ENCODE peak calls at places on chromosomes 2 and 18, in six cellular contexts. Z is PC-9, G is cardiac muscle cell, S is suprapubic skin, I is tibial artery, T is brain microvascular endothelial cell. J is an unnamed sample. For H3K36me3, the result is how much of the 10 kb centered on the place peaks cover.

GRCh38 chr2:37869756-37870155 is 55.3 kb upstream of the RMDN2 start:
- DNase-seq in Z (no peak), G (peak), S (no peak), I (no peak), T (no peak), J (no peak)

GRCh38 chr18:76658627-76659026 is 163.6 kb upstream of the ZNF516 start:
- DNase-seq in Z (no peak), G (no peak), S (no peak), I (no peak), T (no peak), J (peak)

GRCh38 chr2:69464575-69464974 is 27.3 kb upstream of the NFU1 start:
- DNase-seq in Z (no peak), G (peak), S (peak), I (peak), T (peak), J (no peak)

GRCh38 chr2:181989099-181989498 is 3.4 kb downstream of the PPP1R1C start:
- DNase-seq in Z (no peak), G (no peak), S (no peak), I (no peak), T (no peak), J (no peak)

GRCh38 chr2:23404426-23404825 is 19.4 kb downstream of the KLHL29 start:
- DNase-seq in Z (peak), G (peak), S (no peak), I (no peak), T (peak), J (peak)

GRCh38 chr2:159091381-159091780 is 122.9 kb downstream of the TANC1 start:
- DNase-seq in Z (no peak), G (peak), S (no peak), I (no peak), T (peak), J (no peak)

GRCh38 chr2:219446101-219446504 is 11.5 kb downstream of the SPEG start:
- DNase-seq in Z (no peak), G (peak), S (peak), I (peak), T (no peak), J (peak)

GRCh38 chr2:213451542-213452256 is 167.4 kb downstream of the SPAG16 start:
- DNase-seq in Z (no peak), G (no peak), S (no peak), I (no peak), T (no peak), J (no peak)

GRCh38 chr2:180910831-180911665 is 69.4 kb upstream of the UBE2E3 start:
- DNase-seq in Z (no peak), G (no peak), S (no peak), I (no peak), T (no peak), J (no peak)

GRCh38 chr2:229273384-229274338 is 2.6 kb upstream of the PID1 start:
- DNase-seq in Z (peak), G (peak), S (no peak), I (peak), T (peak), J (peak)

GRCh38 chr2:4358855-4359254 is 655.5 kb downstream of the DCDC2C start:
- DNase-seq in Z (no peak), G (no peak), S (no peak), I (no peak), T (no peak), J (no peak)

GRCh38 chr2:33704352-33704751 is 105.3 kb upstream of the FAM98A start:
- DNase-seq in Z (no peak), G (no peak), S (no peak), I (no peak), T (no peak), J (no peak)

GRCh38 chr2:232230557-232230956 is 148.0 kb upstream of the ALPP start:
- DNase-seq in Z (no peak), G (peak), S (no peak), I (no peak), T (no peak), J (peak)

GRCh38 chr2:86500325-86500724 is 59.2 kb downstream of the KDM3A start:
- DNase-seq in Z (no peak), G (no peak), S (no peak), I (no peak), T (no peak), J (peak)

GRCh38 chr2:160214461-160215055 is 14.5 kb upstream of the ITGB6 start:
- DNase-seq in Z (peak), G (peak), S (no peak), I (no peak), T (peak), J (no peak)

GRCh38 chr2:36701391-36701795 is 4.9 kb downstream of the VIT start:
- DNase-seq in Z (peak), G (peak), S (no peak), I (no peak), T (peak), J (no peak)

GRCh38 chr2:191050640-191050987 is 36.6 kb upstream of the STAT1 start:
- DNase-seq in Z (no peak), G (peak), S (peak), I (peak), T (peak), J (no peak)

GRCh38 chr18:67864677-67865340 is 348.3 kb upstream of the DSEL start:
- DNase-seq in Z (no peak), G (peak), S (no peak), I (no peak), T (peak), J (no peak)

GRCh38 chr2:227826019-227826521 is 12.4 kb downstream of the CCL20 start:
- DNase-seq in Z (no peak), G (no peak), S (peak), I (no peak), T (no peak), J (no peak)

GRCh38 chr2:111534816-111535803 is 348.9 kb downstream of the ANAPC1 start:
- DNase-seq in Z (peak), G (peak), S (no peak), I (no peak), T (peak), J (no peak)

GRCh38 chr2:67867735-67868134 is 195.1 kb downstream of the C1D start:
- DNase-seq in Z (no peak), G (peak), S (no peak), I (no peak), T (no peak), J (no peak)

GRCh38 chr2:160365691-160366367 is 127.8 kb downstream of the RBMS1 start:
- DNase-seq in Z (no peak), G (no peak), S (peak), I (peak), T (no peak), J (no peak)

GRCh38 chr2:222854773-222855700 is 5.8 kb upstream of the ACSL3 start:
- DNase-seq in Z (no peak), G (peak), S (no peak), I (no peak), T (no peak), J (no peak)

GRCh38 chr18:68519341-68519740 is 195.6 kb downstream of the TMX3 start:
- DNase-seq in Z (no peak), G (no peak), S (no peak), I (no peak), T (peak), J (no peak)

GRCh38 chr2:10161961-10162441 is 39.5 kb downstream of the RRM2 start:
- DNase-seq in Z (no peak), G (peak), S (no peak), I (no peak), T (peak), J (no peak)

GRCh38 chr2:96271995-96272394 is 6.0 kb downstream of the CIAO1 start:
- DNase-seq in Z (no peak), G (no peak), S (no peak), I (no peak), T (no peak), J (no peak)

GRCh38 chr2:96276787-96277499 is 10.9 kb downstream of the CIAO1 start:
- DNase-seq in Z (no peak), G (no peak), S (no peak), I (no peak), T (no peak), J (no peak)

GRCh38 chr2:96274355-96275056 is 8.5 kb downstream of the CIAO1 start:
- DNase-seq in Z (no peak), G (no peak), S (no peak), I (no peak), T (no peak), J (no peak)

DNA sequence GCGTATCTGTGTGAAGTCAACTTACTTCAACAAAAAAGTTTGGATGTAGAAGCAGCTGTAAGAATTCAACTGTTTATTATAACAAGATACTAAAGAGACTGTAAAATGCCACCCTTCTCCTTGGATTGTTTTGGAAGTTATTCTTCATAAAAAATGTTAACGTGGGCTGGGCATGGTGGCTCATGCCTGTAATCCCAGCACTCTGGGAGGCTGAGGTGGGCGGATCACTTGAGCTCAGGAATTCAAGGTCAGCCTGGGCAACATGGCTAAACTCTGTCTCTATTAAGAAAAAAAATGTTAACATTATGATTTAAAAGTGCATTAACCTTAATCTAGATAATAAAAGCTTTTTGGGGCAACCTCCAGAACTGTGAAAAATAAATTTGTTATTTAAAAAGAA is 7.7 kb downstream of the CIAO1 start:
- DNase-seq in Z (no peak), G (no peak), S (no peak), I (no peak), T (no peak), J (no peak)
- H3K36me3 ChIP-seq in Z (half or more), G (half or more), S (half or more), I (half or more), T (half or more), J (half or more)

GRCh38 chr2:151753540-151753939 is 19.3 kb upstream of the NEB start:
- DNase-seq in Z (no peak), G (no peak), S (no peak), I (no peak), T (no peak), J (no peak)
- H3K36me3 ChIP-seq in Z (under half), G (under half), S (under half), I (under half), T (under half), J (under half)

GRCh38 chr2:98588880-98589425 is 19.4 kb downstream of the COA5 start:
- DNase-seq in Z (no peak), G (no peak), S (no peak), I (no peak), T (no peak), J (no peak)

GRCh38 chr2:98589489-98589888 is 18.8 kb downstream of the COA5 start:
- DNase-seq in Z (no peak), G (no peak), S (no peak), I (no peak), T (no peak), J (no peak)

GRCh38 chr2:98583866-98584618 is 24.3 kb downstream of the COA5 start:
- DNase-seq in Z (no peak), G (no peak), S (no peak), I (no peak), T (no peak), J (no peak)

GRCh38 chr2:98585386-98585785 is 22.9 kb downstream of the COA5 start:
- DNase-seq in Z (no peak), G (no peak), S (no peak), I (no peak), T (no peak), J (no peak)

GRCh38 chr2:98586466-98587140 is 21.7 kb downstream of the COA5 start:
- DNase-seq in Z (no peak), G (no peak), S (no peak), I (no peak), T (no peak), J (no peak)
- H3K36me3 ChIP-seq in Z (under half), G (under half), S (half or more), I (half or more), T (under half), J (under half)

DNA sequence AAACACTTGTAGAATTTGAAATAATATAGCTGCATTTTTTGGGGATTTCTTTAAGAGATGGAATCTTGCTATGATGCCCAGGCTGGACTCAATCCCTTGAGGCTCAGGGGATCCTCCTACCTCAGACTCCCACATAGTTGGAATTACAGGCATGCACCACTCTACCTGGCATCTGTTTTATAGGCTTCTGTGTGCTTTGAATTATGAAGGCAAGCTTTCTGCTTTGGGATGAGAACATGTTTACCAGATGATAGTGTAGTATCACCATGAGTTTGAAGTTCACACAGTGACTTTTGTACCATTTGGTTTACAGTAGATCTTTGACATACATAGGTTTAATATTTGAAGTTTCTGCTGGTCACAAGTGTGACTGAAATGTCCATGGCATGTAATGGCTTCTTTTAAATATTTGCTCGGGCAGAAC is 10.7 kb downstream of the CNOT11 start:
- DNase-seq in Z (no peak), G (no peak), S (no peak), I (no peak), T (no peak), J (no peak)
- H3K36me3 ChIP-seq in Z (half or more), G (under half), S (half or more), I (half or more), T (under half), J (half or more)

DNA sequence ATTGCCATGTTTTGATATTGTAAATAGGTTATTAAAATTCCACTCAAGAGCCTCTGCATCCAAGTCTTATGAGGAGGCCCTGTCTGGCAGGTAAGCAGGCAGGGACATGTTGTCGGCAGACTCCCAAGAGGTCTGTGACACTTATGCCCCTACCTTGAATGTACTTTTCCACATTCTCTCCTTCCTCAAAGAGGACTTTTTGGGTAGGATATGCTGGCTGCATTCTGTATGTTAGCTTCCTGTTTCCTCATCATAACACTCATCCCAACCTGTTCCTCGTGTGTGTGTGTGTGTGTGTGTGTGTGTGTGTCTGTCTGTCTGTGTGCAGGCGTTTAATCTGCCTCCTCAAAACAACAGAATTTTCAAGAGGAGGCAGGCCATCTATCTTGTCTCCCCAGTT is 75.3 kb downstream of the USP40 start:
- DNase-seq in Z (no peak), G (no peak), S (no peak), I (no peak), T (no peak), J (no peak)
- H3K36me3 ChIP-seq in Z (half or more), G (under half), S (under half), I (under half), T (under half), J (under half)

DNA sequence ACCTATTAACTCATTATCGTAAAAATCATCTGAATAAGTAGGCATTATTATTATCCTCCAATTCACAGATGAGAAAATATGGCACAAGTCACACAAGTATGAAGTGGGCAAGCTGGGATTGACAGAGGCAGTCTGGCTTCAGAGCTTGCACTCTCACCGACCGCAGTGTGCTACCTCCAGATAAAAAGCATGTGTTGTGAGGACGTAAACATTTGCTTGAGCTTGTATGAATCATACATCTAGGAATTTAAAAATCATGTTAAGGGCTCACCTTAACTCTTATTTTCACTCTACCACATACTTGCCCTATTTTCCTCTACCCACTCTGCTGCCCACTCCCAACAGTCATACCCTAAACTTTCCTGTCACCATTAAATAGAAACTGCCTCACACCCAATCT is 65.3 kb upstream of the AMMECR1L start:
- DNase-seq in Z (no peak), G (peak), S (no peak), I (no peak), T (no peak), J (no peak)
- H3K36me3 ChIP-seq in Z (under half), G (half or more), S (half or more), I (half or more), T (under half), J (half or more)

GRCh38 chr2:205885492-205886099 is 200.4 kb downstream of the INO80D start:
- DNase-seq in Z (peak), G (peak), S (peak), I (peak), T (peak), J (peak)

GRCh38 chr2:205892141-205893064 is 193.6 kb downstream of the INO80D start:
- DNase-seq in Z (no peak), G (peak), S (no peak), I (no peak), T (no peak), J (no peak)

GRCh38 chr2:205883965-205884364 is 201.7 kb downstream of the NRP2 start:
- DNase-seq in Z (no peak), G (no peak), S (no peak), I (no peak), T (no peak), J (no peak)

GRCh38 chr2:205887637-205888036 is 198.3 kb downstream of the INO80D start:
- DNase-seq in Z (no peak), G (no peak), S (no peak), I (no peak), T (no peak), J (no peak)

DNA sequence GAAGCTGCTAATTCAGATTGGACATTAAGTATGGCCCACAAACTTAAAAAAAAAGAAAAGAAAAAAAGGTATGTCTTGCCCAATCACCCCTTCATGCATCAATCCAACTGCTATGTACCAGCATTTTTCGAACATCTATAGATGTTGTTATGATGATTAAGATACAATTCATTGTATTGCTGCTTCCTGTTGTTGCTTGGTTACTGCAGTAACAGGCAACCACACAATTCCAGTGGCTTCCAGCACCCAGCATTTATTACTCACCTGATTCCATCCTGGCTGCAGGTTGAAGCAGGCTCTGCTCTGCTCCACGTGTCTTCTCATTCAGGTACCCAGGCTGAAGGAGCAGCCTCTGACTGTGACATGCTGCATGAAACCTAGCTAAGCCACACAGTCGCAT is 196.9 kb downstream of the INO80D start:
- DNase-seq in Z (peak), G (peak), S (no peak), I (no peak), T (peak), J (no peak)
- H3K36me3 ChIP-seq in Z (under half), G (under half), S (under half), I (under half), T (under half), J (under half)

J was measured in OCI-LY7.